ENCODE peak calls at places on chromosome 19, in eight cellular contexts. Q, U, B, E, M, Z, L and N are unnamed samples.

GRCh38 chr19:18660051-18660910 is 23.2 kb upstream of the CRTC1 start:
- DNase-seq in Q (no peak), B (peak; percentile 73), Z (peak; percentile 72), M (no peak), E (no peak), U (no peak), L (peak; percentile 28), N (no peak)

GRCh38 chr19:57465680-57466381 is 8.9 kb upstream of the VN1R1 start:
- DNase-seq in L (peak; percentile 17), Q (peak; percentile 76), E (no peak), M (no peak), Z (no peak), U (no peak), B (no peak), N (no peak)

GRCh38 chr19:36528921-36529518 is 949 bp upstream of the ZNF260 start:
- DNase-seq in B (no peak), E (no peak), U (peak; percentile 1), Q (no peak), Z (no peak), L (no peak), M (no peak), N (no peak)

GRCh38 chr19:1113278-1113985 is 9.6 kb downstream of the GPX4 start:
- DNase-seq in L (peak; percentile 98), Z (peak; percentile 94), U (peak; percentile 83), Q (peak; percentile 66), M (peak; percentile 97), B (peak; percentile 98), E (no peak), N (no peak)

GRCh38 chr19:46461537-46461936 is 9.8 kb downstream of the PNMA8A start:
- DNase-seq in B (no peak), Q (no peak), U (no peak), M (no peak), E (no peak), L (no peak), Z (peak; percentile 15), N (no peak)

GRCh38 chr19:46609511-46610412 is 8.6 kb downstream of the CALM3 start:
- DNase-seq in E (no peak), L (peak; percentile 6), Z (no peak), M (no peak), Q (no peak), B (peak; percentile 50), U (no peak), N (no peak)

GRCh38 chr19:47661161-47661560 is 52.1 kb upstream of the EHD2 start:
- DNase-seq in E (no peak), Q (no peak), M (peak; percentile 56), L (no peak), U (no peak), B (peak; percentile 54), Z (no peak), N (no peak)

GRCh38 chr19:19444694-19445155 is 39.2 kb downstream of the GATAD2A start:
- DNase-seq in E (no peak), B (no peak), Q (peak; percentile 33), Z (no peak), L (no peak), M (no peak), U (no peak), N (no peak)

GRCh38 chr19:18029617-18030338 is 21.8 kb downstream of the ARRDC2 start:
- DNase-seq in L (peak; percentile 59), E (no peak), U (no peak), Q (peak; percentile 91), Z (no peak), M (peak; percentile 89), B (peak; percentile 62), N (no peak)

GRCh38 chr19:48963371-48964204 is 1.5 kb upstream of the FTL start:
- DNase-seq in Z (peak; percentile 65), E (no peak), Q (peak; percentile 43), U (peak; percentile 53), M (peak; percentile 92), L (peak; percentile 88), B (peak; percentile 92), N (no peak)

GRCh38 chr19:50969413-50969760 is at the start of gene KLK6:
- DNase-seq in Q (peak; percentile 98), E (no peak), M (no peak), Z (no peak), B (no peak), L (no peak), U (no peak), N (no peak)

GRCh38 chr19:44313231-44313630 is 8.4 kb upstream of the ZNF235 start:
- DNase-seq in B (no peak), Z (no peak), U (no peak), Q (no peak), L (no peak), M (no peak), E (no peak), N (no peak)

GRCh38 chr19:56294557-56294956 is 20.1 kb downstream of the ZSCAN5A start:
- DNase-seq in B (no peak), U (no peak), E (no peak), L (no peak), Z (peak; percentile 38), Q (peak; percentile 80), M (no peak), N (no peak)

DNA sequence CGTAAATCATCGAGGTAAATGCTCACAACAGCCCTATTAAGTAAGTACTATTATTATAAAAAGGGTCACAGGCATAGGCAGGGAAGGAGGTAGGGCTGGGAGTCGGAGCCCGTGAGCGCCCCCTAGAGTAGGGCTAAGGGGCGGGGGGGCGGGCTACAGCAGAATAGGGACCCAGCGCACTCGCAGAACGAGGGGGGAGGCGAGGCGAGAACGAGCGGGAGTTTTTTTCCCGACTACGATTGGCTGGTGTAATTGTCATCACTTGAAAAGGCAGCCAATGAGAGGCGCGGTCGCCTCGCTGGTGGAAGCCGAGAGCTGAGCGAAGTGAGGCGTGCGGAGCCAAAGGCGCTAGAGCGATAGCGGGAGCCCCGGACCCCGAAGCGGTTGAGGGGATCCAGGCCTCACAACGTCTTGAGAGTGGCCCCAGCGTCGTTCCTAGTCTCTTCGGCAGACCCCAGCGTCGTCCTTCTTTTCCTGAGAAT is 24.2 kb downstream of the KEAP1 start:
- DNase-seq in U (peak; percentile 89), Q (peak; percentile 59), B (peak; percentile 84), L (peak; percentile 89), M (peak; percentile 81), E (peak; percentile 83), Z (peak; percentile 86), N (peak; percentile 71)
- H3K4me3 ChIP-seq in U (peak overlapping the region; percentile 46), Q (no peak overlapping the region), B (no peak overlapping the region), L (peak overlapping the region; percentile 49), M (peak overlapping the region; percentile 19), E (peak overlapping the region; percentile 72), Z (peak overlapping the region; percentile 22), N (peak overlapping the region; percentile 77)

DNA sequence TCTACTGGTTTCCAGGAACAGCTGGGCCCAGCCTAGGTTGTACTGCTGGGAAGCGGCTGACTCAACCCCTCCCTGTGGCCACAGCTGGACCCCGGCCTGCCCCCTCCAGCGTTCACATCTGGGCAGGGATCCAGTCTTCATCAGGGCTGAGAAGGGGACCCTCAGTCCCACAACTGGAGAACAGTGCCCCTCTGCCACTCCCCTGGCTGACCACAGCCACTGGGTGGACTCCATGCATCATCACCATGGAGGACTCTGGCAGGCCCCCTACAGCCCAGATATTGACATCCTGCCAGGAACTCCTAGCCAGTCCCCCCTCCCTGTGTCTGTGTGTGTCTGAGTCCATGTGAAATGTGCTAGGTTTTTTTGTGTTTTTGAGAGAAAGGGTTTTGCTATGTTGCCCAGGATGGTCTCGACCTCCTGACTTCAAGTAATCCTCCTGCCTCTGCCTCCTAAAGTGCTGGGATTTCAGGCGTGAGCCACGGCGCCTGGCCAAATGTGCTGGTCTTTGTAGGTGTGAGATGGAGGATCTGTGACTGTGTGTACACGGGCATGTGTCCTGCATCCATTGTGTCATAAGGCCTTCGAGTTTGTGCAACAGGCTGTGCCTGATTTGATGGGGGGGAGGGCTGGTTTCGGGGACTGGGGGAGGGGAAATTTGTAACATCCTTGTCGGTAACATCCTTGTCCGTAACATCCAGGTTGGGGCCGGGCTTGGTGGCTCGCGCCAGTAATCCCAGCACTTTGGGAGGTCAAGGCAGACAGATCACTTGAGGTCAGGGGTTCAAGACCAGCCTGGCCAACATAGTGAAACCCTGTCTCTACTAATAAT is 4.0 kb upstream of the HOOK2 start:
- DNase-seq in M (peak; percentile 63), U (no peak), Q (peak; percentile 27), L (peak; percentile 46), E (no peak), Z (peak; percentile 95), B (peak; percentile 77), N (no peak)
- H3K4me3 ChIP-seq in M (no peak overlapping the region), U (peak overlapping the region; percentile 92), Q (no peak overlapping the region), L (peak overlapping the region; percentile 59), E (peak overlapping the region; percentile 81), Z (peak overlapping the region; percentile 61), B (no peak overlapping the region), N (peak overlapping the region; percentile 81)

GRCh38 chr19:4064073-4064550 is 2.6 kb downstream of the ZBTB7A start:
- DNase-seq in L (peak; percentile 43), U (no peak), M (no peak), Z (peak; percentile 50), Q (peak; percentile 16), B (no peak), E (no peak), N (no peak)

GRCh38 chr19:4061683-4062575 is 4.8 kb downstream of the ZBTB7A start:
- DNase-seq in U (no peak), E (no peak), M (peak; percentile 73), L (peak; percentile 90), Q (peak; percentile 57), B (peak; percentile 91), Z (no peak), N (no peak)

GRCh38 chr19:4061178-4061682 is 5.5 kb downstream of the ZBTB7A start:
- DNase-seq in L (peak; percentile 95), Q (peak; percentile 51), M (peak; percentile 94), U (peak; percentile 71), B (peak; percentile 96), E (no peak), Z (no peak), N (no peak)

GRCh38 chr19:4063369-4064072 is 3.2 kb downstream of the ZBTB7A start:
- DNase-seq in U (no peak), Z (no peak), Q (no peak), M (no peak), B (no peak), E (no peak), L (peak; percentile 61), N (no peak)

DNA sequence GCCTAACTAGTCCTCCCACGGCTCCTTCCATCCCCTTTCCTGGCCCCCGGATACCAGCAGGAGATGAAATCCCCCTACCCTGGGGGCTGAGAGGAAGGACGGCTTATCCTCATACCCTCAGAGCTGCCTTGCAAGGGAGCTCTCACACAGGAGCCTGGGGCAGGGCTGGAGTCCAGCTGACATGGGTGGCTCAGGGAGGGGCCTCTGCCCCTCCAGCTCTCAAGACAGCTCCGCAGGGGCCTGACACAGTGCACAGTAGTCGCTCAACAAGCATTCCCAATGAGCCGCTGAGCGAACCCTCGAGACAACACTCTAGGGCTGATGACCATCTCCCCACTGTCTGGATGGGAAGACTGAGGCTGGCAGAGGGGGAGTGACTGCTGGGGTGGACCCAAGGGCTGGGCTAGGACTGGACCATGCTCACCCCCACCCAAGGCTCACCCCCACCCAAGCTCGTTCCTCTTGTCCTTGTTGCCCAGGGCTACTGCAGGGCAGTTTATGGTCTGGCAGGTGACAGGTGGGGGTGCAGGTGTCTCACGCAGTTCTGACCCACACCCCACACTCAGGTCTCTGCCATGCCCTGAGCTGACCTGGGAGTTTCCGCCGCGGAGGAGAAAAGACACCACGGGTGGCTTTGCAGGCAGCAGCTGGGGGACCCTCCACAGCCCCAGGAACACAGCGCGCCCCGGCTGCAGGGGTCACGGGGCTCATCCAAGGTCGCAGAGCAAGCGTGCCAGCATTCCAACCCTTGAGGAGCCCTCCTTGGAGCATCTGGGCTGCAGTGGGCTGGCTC is 3.9 kb downstream of the ZBTB7A start:
- DNase-seq in L (peak; percentile 44), M (no peak), Q (no peak), U (no peak), B (peak; percentile 76), Z (no peak), E (no peak), N (no peak)
- H3K4me3 ChIP-seq in L (peak overlapping the region; percentile 87), M (no peak overlapping the region), Q (peak overlapping the region; percentile 87), U (peak overlapping the region; percentile 58), B (no peak overlapping the region), Z (peak overlapping the region; percentile 69), E (peak overlapping the region; percentile 61), N (peak overlapping the region; percentile 90)

GRCh38 chr19:4713384-4713951 is 10.2 kb downstream of the DPP9 start:
- DNase-seq in B (peak; percentile 92), Z (peak; percentile 98), E (peak; percentile 91), M (peak; percentile 89), L (peak; percentile 93), Q (peak; percentile 100), U (no peak), N (no peak)
- H3K4me3 ChIP-seq in B (no peak overlapping the region), Z (no peak overlapping the region), E (no peak overlapping the region), M (no peak overlapping the region), L (peak overlapping the region; percentile 5), Q (peak overlapping the region; percentile 33), U (no peak overlapping the region), N (no peak overlapping the region)